ENCODE peak calls at places on chromosomes 12 and 14, in four cellular contexts. One of them, this sample, is unnamed.

GRCh38 chr12:47349770-47350408 is 270.1 kb upstream of the AMIGO2 start:
- DNase-seq in esophagus muscularis mucosa: no peak
- DNase-seq in stomach: no peak
- DNase-seq in Peyer's patch: no peak
- DNase-seq in this sample: no peak

GRCh38 chr14:20295067-20295466 is 10.7 kb downstream of the TTC5 start:
- DNase-seq in esophagus muscularis mucosa: no peak
- DNase-seq in stomach: no peak
- DNase-seq in Peyer's patch: no peak
- DNase-seq in this sample: no peak

GRCh38 chr14:100212476-100213333 is 26.2 kb upstream of the YY1 start:
- DNase-seq in esophagus muscularis mucosa: no peak
- DNase-seq in stomach: no peak
- DNase-seq in Peyer's patch: no peak
- DNase-seq in this sample: no peak

GRCh38 chr14:100448376-100448775 is 125.2 kb downstream of the SLC25A47 start:
- DNase-seq in esophagus muscularis mucosa: no peak
- DNase-seq in stomach: no peak
- DNase-seq in Peyer's patch: no peak
- DNase-seq in this sample: no peak

GRCh38 chr12:22672951-22673350 is 48.0 kb downstream of the ETNK1 start:
- DNase-seq in esophagus muscularis mucosa: no peak
- DNase-seq in stomach: no peak
- DNase-seq in Peyer's patch: no peak
- DNase-seq in this sample: no peak

GRCh38 chr14:102910442-102910841 is 12.0 kb upstream of the AMN start:
- DNase-seq in esophagus muscularis mucosa: no peak
- DNase-seq in stomach: no peak
- DNase-seq in Peyer's patch: no peak
- DNase-seq in this sample: no peak

GRCh38 chr12:88471641-88472040 is 108.6 kb downstream of the KITLG start:
- DNase-seq in esophagus muscularis mucosa: no peak
- DNase-seq in stomach: no peak
- DNase-seq in Peyer's patch: no peak
- DNase-seq in this sample: no peak

GRCh38 chr14:95850429-95850828 is 26.2 kb upstream of the TUNAR start:
- DNase-seq in esophagus muscularis mucosa: no peak
- DNase-seq in stomach: no peak
- DNase-seq in Peyer's patch: no peak
- DNase-seq in this sample: no peak

GRCh38 chr14:32761381-32761968 is 177.2 kb upstream of the NPAS3 start:
- DNase-seq in esophagus muscularis mucosa: no peak
- DNase-seq in stomach: no peak
- DNase-seq in Peyer's patch: no peak
- DNase-seq in this sample: no peak

GRCh38 chr12:131947482-131948027 is 2.2 kb upstream of the EP400 start:
- DNase-seq in esophagus muscularis mucosa: no peak
- DNase-seq in stomach: no peak
- DNase-seq in Peyer's patch: no peak
- DNase-seq in this sample: no peak

DNA sequence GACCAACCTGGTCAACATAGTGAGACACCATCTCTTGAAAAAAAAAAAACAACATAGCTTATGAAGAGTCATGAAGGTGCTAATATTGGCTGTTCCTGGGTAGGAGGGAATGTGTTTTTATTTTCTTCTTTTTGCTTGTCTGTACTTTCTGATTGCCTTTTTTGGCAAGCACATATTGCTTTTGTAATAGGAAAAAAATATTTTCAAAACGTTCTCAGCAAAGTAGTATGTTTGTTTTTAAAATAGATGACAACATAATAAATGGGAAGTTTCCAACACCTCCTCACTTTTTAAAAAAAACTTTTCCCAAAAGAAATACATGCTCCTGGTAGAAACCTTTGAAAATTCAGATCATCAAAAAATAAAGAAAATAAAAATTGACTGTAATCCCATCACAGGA is 20.9 kb downstream of the FOS start:
- DNase-seq in esophagus muscularis mucosa: no peak
- DNase-seq in stomach: no peak
- DNase-seq in Peyer's patch: no peak
- DNase-seq in this sample: no peak
- H3K4me1 ChIP-seq in esophagus muscularis mucosa: peaks cover 28% of the 10 kb centered on the region
- H3K4me1 ChIP-seq in stomach: peaks cover 12% of the 10 kb centered on the region
- H3K4me1 ChIP-seq in Peyer's patch: peaks cover 13% of the 10 kb centered on the region
- H3K4me1 ChIP-seq in this sample: peaks cover 39% of the 10 kb centered on the region

GRCh38 chr12:57234571-57235011 is 5.1 kb downstream of the SHMT2 start:
- DNase-seq in esophagus muscularis mucosa: no peak
- DNase-seq in stomach: no peak
- DNase-seq in Peyer's patch: peak; percentile 56
- DNase-seq in this sample: no peak

GRCh38 chr12:57236224-57236924 is 6.9 kb downstream of the SHMT2 start:
- DNase-seq in esophagus muscularis mucosa: no peak
- DNase-seq in stomach: no peak
- DNase-seq in Peyer's patch: no peak
- DNase-seq in this sample: no peak

GRCh38 chr12:57234233-57234570 is 4.7 kb downstream of the SHMT2 start:
- DNase-seq in esophagus muscularis mucosa: no peak
- DNase-seq in stomach: no peak
- DNase-seq in Peyer's patch: no peak
- DNase-seq in this sample: no peak

GRCh38 chr12:57235728-57236131 is 6.2 kb downstream of the SHMT2 start:
- DNase-seq in esophagus muscularis mucosa: no peak
- DNase-seq in stomach: no peak
- DNase-seq in Peyer's patch: no peak
- DNase-seq in this sample: no peak

GRCh38 chr12:57235012-57235727 is 5.7 kb downstream of the SHMT2 start:
- DNase-seq in esophagus muscularis mucosa: no peak
- DNase-seq in stomach: peak; percentile 77
- DNase-seq in Peyer's patch: no peak
- DNase-seq in this sample: no peak
- H3K4me1 ChIP-seq in esophagus muscularis mucosa: peaks cover 50% of the 10 kb centered on the region
- H3K4me1 ChIP-seq in stomach: peaks cover 27% of the 10 kb centered on the region
- H3K4me1 ChIP-seq in Peyer's patch: peaks cover 23% of the 10 kb centered on the region
- H3K4me1 ChIP-seq in this sample: peaks cover 12% of the 10 kb centered on the region

DNA sequence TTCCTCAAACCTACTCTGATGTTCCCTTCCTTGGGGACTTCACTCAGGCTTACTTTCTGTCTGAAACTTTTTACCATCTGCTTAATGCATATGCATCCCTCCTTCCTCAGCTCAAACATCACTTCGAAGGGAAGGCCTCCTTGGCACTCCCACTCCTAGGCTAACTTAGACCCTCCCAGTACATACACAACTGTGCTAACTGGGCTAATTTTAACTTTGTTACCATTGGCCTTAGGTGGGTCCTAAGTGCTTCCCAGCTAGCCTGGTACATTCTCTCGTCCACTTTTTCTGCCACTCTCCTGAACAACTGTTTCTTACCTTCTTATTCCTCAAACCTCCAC is 3.8 kb downstream of the EEF1AKMT3 start:
- DNase-seq in esophagus muscularis mucosa: no peak
- DNase-seq in stomach: no peak
- DNase-seq in Peyer's patch: no peak
- DNase-seq in this sample: no peak
- H3K4me1 ChIP-seq in esophagus muscularis mucosa: peaks cover 16% of the 10 kb centered on the region
- H3K4me1 ChIP-seq in stomach: peaks cover 10% of the 10 kb centered on the region
- H3K4me1 ChIP-seq in Peyer's patch: no peaks in the 10 kb centered on the region
- H3K4me1 ChIP-seq in this sample: peaks cover 4% of the 10 kb centered on the region

GRCh38 chr14:89370781-89371180 is 46.3 kb downstream of the FOXN3 start:
- DNase-seq in esophagus muscularis mucosa: no peak
- DNase-seq in stomach: no peak
- DNase-seq in Peyer's patch: no peak
- DNase-seq in this sample: no peak
- H3K4me1 ChIP-seq in esophagus muscularis mucosa: peaks cover 49% of the 10 kb centered on the region
- H3K4me1 ChIP-seq in stomach: peaks cover 46% of the 10 kb centered on the region
- H3K4me1 ChIP-seq in Peyer's patch: peaks cover 6% of the 10 kb centered on the region
- H3K4me1 ChIP-seq in this sample: peaks cover 24% of the 10 kb centered on the region

GRCh38 chr14:55129428-55130193 is 559 bp downstream of the LGALS3 start:
- DNase-seq in esophagus muscularis mucosa: peak; percentile 95
- DNase-seq in stomach: peak; percentile 70
- DNase-seq in Peyer's patch: peak; percentile 52
- DNase-seq in this sample: peak; percentile 74
- H3K4me1 ChIP-seq in esophagus muscularis mucosa: peaks cover 73% of the 10 kb centered on the region
- H3K4me1 ChIP-seq in stomach: peaks cover 40% of the 10 kb centered on the region
- H3K4me1 ChIP-seq in Peyer's patch: peaks cover 14% of the 10 kb centered on the region
- H3K4me1 ChIP-seq in this sample: peaks cover 65% of the 10 kb centered on the region

DNA sequence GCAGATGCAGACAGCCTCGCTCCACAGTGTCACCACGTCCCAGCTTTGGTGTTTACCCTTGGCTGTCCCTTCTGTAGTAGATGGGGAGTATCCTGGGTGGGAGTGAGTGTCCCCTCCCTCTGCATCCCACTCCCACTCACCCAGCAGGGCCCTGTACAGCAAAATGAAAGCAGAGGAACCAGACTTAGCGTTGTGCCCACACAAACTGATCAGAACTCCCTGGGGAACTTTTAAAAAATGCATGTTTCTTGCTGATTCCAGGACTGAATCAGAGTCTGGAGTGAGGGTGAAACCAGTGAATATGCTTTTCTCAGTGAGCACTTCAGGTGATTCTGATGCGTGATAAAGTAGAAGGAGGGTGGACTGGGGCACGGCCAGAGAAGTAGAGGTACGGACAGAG is 2.9 kb downstream of the ACVRL1 start:
- DNase-seq in esophagus muscularis mucosa: no peak
- DNase-seq in stomach: no peak
- DNase-seq in Peyer's patch: no peak
- DNase-seq in this sample: no peak
- H3K4me1 ChIP-seq in esophagus muscularis mucosa: peaks cover 82% of the 10 kb centered on the region
- H3K4me1 ChIP-seq in stomach: peaks cover 20% of the 10 kb centered on the region
- H3K4me1 ChIP-seq in Peyer's patch: no peaks in the 10 kb centered on the region
- H3K4me1 ChIP-seq in this sample: no peaks in the 10 kb centered on the region